ENCODE peak calls at places on chromosomes 4 and X, in six cellular contexts. One of them, this sample, is unnamed.

GRCh38 chr4:142696334-142697122 is 149.6 kb downstream of the INPP4B start:
- DNase-seq in stomach: no peak
- DNase-seq in breast epithelium: no peak
- DNase-seq in heart right ventricle: no peak
- DNase-seq in mesothelial cell of epicardium: no peak
- DNase-seq in omental fat pad: no peak
- DNase-seq in this sample: no peak

GRCh38 chr4:1711906-1712215 is 258 bp downstream of the SLBP start:
- DNase-seq in omental fat pad: no peak
- DNase-seq in heart right ventricle: no peak
- DNase-seq in mesothelial cell of epicardium: no peak
- DNase-seq in stomach: no peak
- DNase-seq in breast epithelium: no peak
- DNase-seq in this sample: no peak

GRCh38 chr4:173763374-173763773 is 233.3 kb upstream of the HAND2 start:
- DNase-seq in omental fat pad: no peak
- DNase-seq in stomach: no peak
- DNase-seq in mesothelial cell of epicardium: no peak
- DNase-seq in heart right ventricle: no peak
- DNase-seq in breast epithelium: no peak
- DNase-seq in this sample: no peak

GRCh38 chr4:121150003-121150402 is 14.1 kb downstream of the TNIP3 start:
- DNase-seq in mesothelial cell of epicardium: no peak
- DNase-seq in stomach: no peak
- DNase-seq in omental fat pad: no peak
- DNase-seq in breast epithelium: no peak
- DNase-seq in heart right ventricle: no peak
- DNase-seq in this sample: no peak

GRCh38 chrX:109926118-109926517 is 76.8 kb upstream of the TMEM164 start:
- DNase-seq in breast epithelium: no peak
- DNase-seq in stomach: no peak
- DNase-seq in omental fat pad: no peak
- DNase-seq in heart right ventricle: no peak
- DNase-seq in mesothelial cell of epicardium: no peak
- DNase-seq in this sample: no peak

GRCh38 chrX:16658284-16658683 is 8.3 kb downstream of the S100G start:
- DNase-seq in stomach: no peak
- DNase-seq in heart right ventricle: no peak
- DNase-seq in mesothelial cell of epicardium: no peak
- DNase-seq in breast epithelium: no peak
- DNase-seq in omental fat pad: no peak
- DNase-seq in this sample: no peak

GRCh38 chr4:117420966-117421365 is 335.6 kb upstream of the TRAM1L1 start:
- DNase-seq in heart right ventricle: no peak
- DNase-seq in stomach: no peak
- DNase-seq in breast epithelium: no peak
- DNase-seq in omental fat pad: no peak
- DNase-seq in mesothelial cell of epicardium: no peak
- DNase-seq in this sample: no peak

GRCh38 chr4:146522862-146523205 is 1.1 kb upstream of the SLC10A7 start:
- DNase-seq in mesothelial cell of epicardium: no peak
- DNase-seq in heart right ventricle: no peak
- DNase-seq in breast epithelium: no peak
- DNase-seq in stomach: no peak
- DNase-seq in omental fat pad: no peak
- DNase-seq in this sample: no peak

GRCh38 chr4:83751336-83751949 is 215.5 kb downstream of the GPAT3 start:
- DNase-seq in mesothelial cell of epicardium: no peak
- DNase-seq in heart right ventricle: no peak
- DNase-seq in omental fat pad: no peak
- DNase-seq in breast epithelium: no peak
- DNase-seq in stomach: no peak
- DNase-seq in this sample: no peak

GRCh38 chr4:85030156-85030555 is 63.7 kb upstream of the WDFY3 start:
- DNase-seq in heart right ventricle: no peak
- DNase-seq in stomach: no peak
- DNase-seq in mesothelial cell of epicardium: no peak
- DNase-seq in breast epithelium: no peak
- DNase-seq in omental fat pad: no peak
- DNase-seq in this sample: no peak

GRCh38 chrX:23434356-23434884 is 99.8 kb downstream of the PTCHD1 start:
- DNase-seq in mesothelial cell of epicardium: no peak
- DNase-seq in stomach: peak
- DNase-seq in heart right ventricle: peak
- DNase-seq in omental fat pad: no peak
- DNase-seq in breast epithelium: peak
- DNase-seq in this sample: no peak

GRCh38 chrX:9906919-9907318 is 60.2 kb upstream of the CLDN34 start:
- DNase-seq in heart right ventricle: no peak
- DNase-seq in omental fat pad: no peak
- DNase-seq in stomach: no peak
- DNase-seq in mesothelial cell of epicardium: no peak
- DNase-seq in breast epithelium: no peak
- DNase-seq in this sample: no peak

GRCh38 chrX:24782011-24782410 is 88.3 kb downstream of the POLA1 start:
- DNase-seq in omental fat pad: no peak
- DNase-seq in heart right ventricle: no peak
- DNase-seq in mesothelial cell of epicardium: no peak
- DNase-seq in stomach: no peak
- DNase-seq in breast epithelium: no peak
- DNase-seq in this sample: no peak

GRCh38 chrX:31545726-31546125 is 473.9 kb upstream of the FTHL17 start:
- DNase-seq in stomach: no peak
- DNase-seq in omental fat pad: no peak
- DNase-seq in breast epithelium: no peak
- DNase-seq in mesothelial cell of epicardium: no peak
- DNase-seq in heart right ventricle: no peak
- DNase-seq in this sample: no peak

GRCh38 chr4:158903472-158904043 is 134.7 kb downstream of the FNIP2 start:
- DNase-seq in omental fat pad: no peak
- DNase-seq in heart right ventricle: no peak
- DNase-seq in breast epithelium: no peak
- DNase-seq in mesothelial cell of epicardium: no peak
- DNase-seq in stomach: no peak
- DNase-seq in this sample: no peak

GRCh38 chrX:46653482-46653881 is 79.9 kb downstream of the CHST7 start:
- DNase-seq in heart right ventricle: no peak
- DNase-seq in stomach: no peak
- DNase-seq in breast epithelium: no peak
- DNase-seq in omental fat pad: no peak
- DNase-seq in mesothelial cell of epicardium: no peak
- DNase-seq in this sample: no peak
- TF ChIP-seq CTCF in heart right ventricle: peak
- TF ChIP-seq CTCF in stomach: no peak
- TF ChIP-seq CTCF in breast epithelium: peak
- TF ChIP-seq CTCF in omental fat pad: no peak
- TF ChIP-seq CTCF in mesothelial cell of epicardium: no peak
- TF ChIP-seq CTCF in this sample: peak

GRCh38 chr4:169720529-169720928 is 37.2 kb downstream of the HPF1 start:
- DNase-seq in stomach: no peak
- DNase-seq in breast epithelium: no peak
- DNase-seq in mesothelial cell of epicardium: no peak
- DNase-seq in heart right ventricle: no peak
- DNase-seq in omental fat pad: no peak
- DNase-seq in this sample: no peak

GRCh38 chr4:169716677-169717076 is 41.1 kb downstream of the HPF1 start:
- DNase-seq in stomach: no peak
- DNase-seq in breast epithelium: no peak
- DNase-seq in omental fat pad: no peak
- DNase-seq in mesothelial cell of epicardium: no peak
- DNase-seq in heart right ventricle: no peak
- DNase-seq in this sample: no peak
- TF ChIP-seq CTCF in stomach: no peak
- TF ChIP-seq CTCF in breast epithelium: no peak
- TF ChIP-seq CTCF in omental fat pad: no peak
- TF ChIP-seq CTCF in mesothelial cell of epicardium: no peak
- TF ChIP-seq CTCF in heart right ventricle: no peak
- TF ChIP-seq CTCF in this sample: no peak

DNA sequence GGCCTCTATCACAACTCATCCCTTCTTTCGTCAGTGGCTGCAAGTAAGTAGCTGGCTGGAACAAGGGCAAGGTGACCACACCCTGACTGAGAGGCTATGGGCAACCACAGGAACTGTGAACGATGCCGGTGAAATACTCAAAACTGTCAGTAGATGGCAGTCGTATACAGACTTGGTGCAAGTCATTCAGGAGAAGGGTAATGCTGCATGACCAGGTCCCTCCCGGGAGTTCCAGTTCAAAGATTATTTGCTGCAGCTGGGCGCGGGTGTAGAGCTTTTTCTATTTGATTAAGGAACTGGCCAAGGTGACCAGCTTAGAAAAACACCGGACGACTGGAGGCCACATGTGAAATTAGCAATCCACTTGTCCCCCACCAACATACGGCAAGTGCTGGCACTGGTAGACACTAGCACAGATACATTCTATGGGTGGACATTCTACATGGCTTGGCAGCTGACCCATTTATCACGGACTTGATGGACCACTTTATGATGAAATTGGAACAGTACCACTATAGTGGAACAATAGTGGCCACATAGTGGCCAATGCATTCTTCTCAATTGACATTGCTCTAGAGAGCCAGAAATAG is 726.6 kb downstream of the TRAM1L1 start:
- DNase-seq in breast epithelium: no peak
- DNase-seq in stomach: peak
- DNase-seq in heart right ventricle: peak
- DNase-seq in mesothelial cell of epicardium: no peak
- DNase-seq in omental fat pad: no peak
- DNase-seq in this sample: peak
- TF ChIP-seq CTCF in breast epithelium: no peak
- TF ChIP-seq CTCF in stomach: peak
- TF ChIP-seq CTCF in heart right ventricle: peak
- TF ChIP-seq CTCF in mesothelial cell of epicardium: peak
- TF ChIP-seq CTCF in omental fat pad: no peak
- TF ChIP-seq CTCF in this sample: peak

GRCh38 chrX:13747836-13748235 is 13.3 kb downstream of the OFD1 start:
- DNase-seq in breast epithelium: no peak
- DNase-seq in stomach: peak
- DNase-seq in heart right ventricle: peak
- DNase-seq in mesothelial cell of epicardium: no peak
- DNase-seq in omental fat pad: no peak
- DNase-seq in this sample: no peak
- TF ChIP-seq CTCF in breast epithelium: no peak
- TF ChIP-seq CTCF in stomach: peak
- TF ChIP-seq CTCF in heart right ventricle: peak
- TF ChIP-seq CTCF in mesothelial cell of epicardium: no peak
- TF ChIP-seq CTCF in omental fat pad: no peak
- TF ChIP-seq CTCF in this sample: peak

DNA sequence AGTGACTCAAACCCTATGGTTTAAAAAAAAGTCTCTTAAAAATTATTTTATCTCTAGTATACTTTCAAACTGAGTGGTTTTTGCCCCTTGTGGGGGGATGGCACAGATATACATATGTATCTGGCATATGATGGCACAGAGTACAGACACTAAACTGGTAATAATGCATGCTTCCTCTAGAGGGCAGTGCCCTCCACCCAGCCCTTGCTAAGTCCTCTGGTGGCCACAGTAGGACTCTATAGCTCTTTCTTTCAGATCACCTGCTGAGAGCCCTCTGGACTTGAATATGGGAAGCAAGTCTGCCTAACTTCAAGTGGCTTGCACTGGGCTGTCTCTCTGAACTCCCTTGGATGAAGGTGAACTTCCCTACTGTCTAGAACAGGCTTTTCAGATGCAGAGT is 66.3 kb downstream of the TSPAN7 start:
- DNase-seq in stomach: no peak
- DNase-seq in mesothelial cell of epicardium: no peak
- DNase-seq in heart right ventricle: no peak
- DNase-seq in breast epithelium: no peak
- DNase-seq in omental fat pad: no peak
- DNase-seq in this sample: no peak
- TF ChIP-seq CTCF in stomach: no peak
- TF ChIP-seq CTCF in mesothelial cell of epicardium: no peak
- TF ChIP-seq CTCF in heart right ventricle: peak
- TF ChIP-seq CTCF in breast epithelium: no peak
- TF ChIP-seq CTCF in omental fat pad: no peak
- TF ChIP-seq CTCF in this sample: peak

DNA sequence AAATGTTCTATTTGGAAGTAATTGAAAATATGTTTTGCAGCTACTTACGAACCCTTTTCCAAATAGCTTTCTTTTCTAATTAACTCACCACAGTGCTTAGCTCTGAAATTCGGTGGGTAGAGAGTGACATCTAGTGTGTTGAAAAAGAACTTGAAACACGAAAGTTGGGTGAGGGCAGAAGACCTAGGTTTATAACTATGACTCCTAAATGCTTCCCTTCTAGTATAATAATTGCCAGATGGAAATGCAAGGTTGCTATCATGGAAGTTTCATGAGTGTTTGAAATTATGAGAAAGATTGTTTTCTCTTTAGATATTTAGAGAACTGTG is 77.2 kb upstream of the NOCT start:
- DNase-seq in stomach: no peak
- DNase-seq in mesothelial cell of epicardium: no peak
- DNase-seq in heart right ventricle: no peak
- DNase-seq in omental fat pad: no peak
- DNase-seq in breast epithelium: no peak
- DNase-seq in this sample: no peak
- TF ChIP-seq CTCF in stomach: no peak
- TF ChIP-seq CTCF in mesothelial cell of epicardium: peak
- TF ChIP-seq CTCF in heart right ventricle: peak
- TF ChIP-seq CTCF in omental fat pad: no peak
- TF ChIP-seq CTCF in breast epithelium: peak
- TF ChIP-seq CTCF in this sample: peak

GRCh38 chrX:104565791-104566687 is at the start of gene IL1RAPL2:
- DNase-seq in stomach: peak
- DNase-seq in heart right ventricle: peak
- DNase-seq in mesothelial cell of epicardium: peak
- DNase-seq in breast epithelium: peak
- DNase-seq in omental fat pad: no peak
- DNase-seq in this sample: peak
- TF ChIP-seq CTCF in stomach: peak
- TF ChIP-seq CTCF in heart right ventricle: peak
- TF ChIP-seq CTCF in mesothelial cell of epicardium: peak
- TF ChIP-seq CTCF in breast epithelium: peak
- TF ChIP-seq CTCF in omental fat pad: no peak
- TF ChIP-seq CTCF in this sample: peak